ENCODE peak calls at places on chromosomes 1 and 21, in four cellular contexts. P is neuronal stem cell, H is H9, K is H1. T is an unnamed sample.

GRCh38 chr1:234730542-234731370 is 120.8 kb upstream of the IRF2BP2 start:
- DNase-seq in H (no peak), P (no peak), K (no peak), T (no peak)

GRCh38 chr1:17309701-17310640 is 2.0 kb downstream of the PADI4 start:
- DNase-seq in K (no peak), H (no peak), P (no peak), T (no peak)

GRCh38 chr1:227886993-227887696 is 60.6 kb downstream of the WNT9A start:
- DNase-seq in K (peak), P (peak), H (peak), T (no peak)

GRCh38 chr1:110308247-110308646 is 30.9 kb upstream of the RBM15 start:
- DNase-seq in P (no peak), H (no peak), K (no peak), T (no peak)

GRCh38 chr1:85611390-85611789 is 30.8 kb downstream of the CCN1 start:
- DNase-seq in K (no peak), P (no peak), H (no peak), T (no peak)

GRCh38 chr1:84724128-84724860 is 34.0 kb upstream of the SSX2IP start:
- DNase-seq in P (no peak), H (peak), K (peak), T (peak)

GRCh38 chr21:37509802-37510393 is 143.3 kb downstream of the DYRK1A start:
- DNase-seq in K (no peak), H (no peak), P (no peak), T (peak)

GRCh38 chr1:15950763-15951295 is 25.1 kb downstream of the ZBTB17 start:
- DNase-seq in K (no peak), P (no peak), H (no peak), T (peak)

GRCh38 chr21:41859297-41859980 is 19.7 kb downstream of the PRDM15 start:
- DNase-seq in H (no peak), P (no peak), K (no peak), T (no peak)

GRCh38 chr1:63665410-63665809 is 72.2 kb downstream of the PGM1 start:
- DNase-seq in K (no peak), H (no peak), P (no peak), T (peak)

GRCh38 chr1:89529196-89529595 is 4.6 kb downstream of the LRRC8B start:
- DNase-seq in K (no peak), H (no peak), P (no peak), T (no peak)

GRCh38 chr1:66371233-66372005 is 162.5 kb upstream of the SGIP1 start:
- DNase-seq in H (no peak), P (no peak), K (no peak), T (peak)

GRCh38 chr21:29144736-29145353 is 14.4 kb downstream of the MAP3K7CL start:
- DNase-seq in H (no peak), K (no peak), P (no peak), T (no peak)

GRCh38 chr1:109823543-109824348 is 60.0 kb upstream of the EPS8L3 start:
- DNase-seq in H (no peak), P (no peak), K (no peak), T (no peak)

GRCh38 chr1:38581396-38581795 is 278.2 kb downstream of the RRAGC start:
- DNase-seq in H (peak), K (no peak), P (no peak), T (no peak)

GRCh38 chr1:38578444-38578951 is 281.1 kb downstream of the RRAGC start:
- DNase-seq in P (no peak), H (peak), K (peak), T (no peak)

GRCh38 chr1:38579056-38579455 is 280.5 kb downstream of the RRAGC start:
- DNase-seq in K (no peak), P (no peak), H (no peak), T (no peak)

GRCh38 chr1:38577937-38578443 is 281.6 kb downstream of the RRAGC start:
- DNase-seq in P (no peak), H (no peak), K (no peak), T (no peak)

DNA sequence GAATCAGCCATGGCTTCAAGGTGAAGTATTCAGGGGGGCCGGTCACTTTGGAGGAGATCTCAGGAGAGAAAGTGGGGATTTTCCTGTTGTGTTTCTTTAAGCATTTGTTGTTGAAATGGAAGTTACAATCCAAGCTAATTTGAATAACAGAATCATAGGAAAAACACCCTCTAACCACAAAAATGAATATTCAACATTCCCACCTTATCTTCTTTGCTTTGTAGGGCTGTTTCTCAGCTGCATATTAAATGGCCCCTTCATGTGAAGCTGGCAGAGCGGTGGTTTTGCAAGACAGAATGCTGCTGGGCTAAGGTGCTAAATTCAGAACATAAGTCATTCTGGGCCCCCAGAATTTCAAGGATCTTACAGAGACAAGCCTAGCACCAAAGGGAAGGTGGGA is 279.0 kb downstream of the RRAGC start:
- DNase-seq in H (no peak), K (no peak), P (no peak), T (no peak)
- H4K91ac ChIP-seq in H (no peak), K (no peak), P (no peak), T (no peak)

GRCh38 chr1:155929057-155929456 is 5.2 kb downstream of the KHDC4 start:
- DNase-seq in P (no peak), K (no peak), H (no peak), T (no peak)
- H4K91ac ChIP-seq in P (no peak), K (no peak), H (no peak), T (no peak)

GRCh38 chr1:1001057-1001630 is 1.2 kb upstream of the HES4 start:
- DNase-seq in K (no peak), H (peak), P (no peak), T (no peak)

GRCh38 chr1:1001631-1002300 is 1.9 kb upstream of the HES4 start:
- DNase-seq in K (peak), H (peak), P (peak), T (peak)

GRCh38 chr1:999797-1000356 is at the start of gene HES4:
- DNase-seq in P (peak), K (peak), H (peak), T (peak)

GRCh38 chr1:998905-999796 is 746 bp downstream of the HES4 start:
- DNase-seq in H (peak), P (no peak), K (peak), T (no peak)

GRCh38 chr1:1000357-1001056 is 610 bp upstream of the HES4 start:
- DNase-seq in P (peak), K (peak), H (peak), T (peak)
- H4K91ac ChIP-seq in P (peak), K (peak), H (no peak), T (peak)

GRCh38 chr1:236063919-236064673 is 794 bp downstream of the NID1 start:
- DNase-seq in P (peak), K (peak), H (peak), T (no peak)
- H4K91ac ChIP-seq in P (no peak), K (peak), H (no peak), T (peak)